ENCODE peak calls at places on chromosomes 4 and X, in six cellular contexts. R is ovary, S is adrenal gland, V is kidney epithelial cell, N is GM23248, Q is psoas muscle. T is an unnamed sample. For H3K27me3, the result is how much of the 10 kb centered on the place peaks cover.

GRCh38 chrX:152600853-152601635 is 36.7 kb upstream of the GABRQ start:
- DNase-seq in Q (no peak), S (no peak), R (no peak), N (no peak), V (no peak), T (peak)

GRCh38 chr4:150242820-150243458 is 164.7 kb downstream of the DCLK2 start:
- DNase-seq in Q (no peak), S (peak), V (no peak), R (peak), N (peak), T (no peak)

GRCh38 chr4:128859887-128860774 is 50.6 kb downstream of the JADE1 start:
- DNase-seq in S (no peak), V (no peak), N (peak), Q (no peak), R (no peak), T (no peak)

GRCh38 chr4:55762815-55763214 is 56.8 kb upstream of the EXOC1L start:
- DNase-seq in R (no peak), V (no peak), N (no peak), S (no peak), Q (no peak), T (no peak)

GRCh38 chrX:54415534-54416350 is 24.5 kb upstream of the TSR2 start:
- DNase-seq in R (no peak), S (no peak), V (no peak), N (no peak), Q (no peak), T (no peak)

GRCh38 chr4:148067307-148067916 is 335.5 kb downstream of the ARHGAP10 start:
- DNase-seq in R (no peak), S (no peak), Q (no peak), N (no peak), V (no peak), T (no peak)

GRCh38 chrX:19672211-19672814 is 157.0 kb upstream of the MAP3K15 start:
- DNase-seq in N (no peak), S (no peak), Q (no peak), R (no peak), V (no peak), T (no peak)

GRCh38 chr4:146192060-146192459 is 16.5 kb downstream of the LSM6 start:
- DNase-seq in V (no peak), N (peak), R (no peak), S (peak), Q (no peak), T (no peak)

GRCh38 chr4:5212255-5213032 is 161.2 kb downstream of the STK32B start:
- DNase-seq in S (no peak), V (no peak), Q (no peak), N (no peak), R (no peak), T (no peak)

GRCh38 chr4:123479944-123480343 is 83.3 kb downstream of the SPRY1 start:
- DNase-seq in N (peak), V (no peak), R (no peak), Q (no peak), S (no peak), T (no peak)

GRCh38 chr4:173091362-173091761 is 77.2 kb upstream of the GALNT7 start:
- DNase-seq in R (no peak), V (no peak), Q (no peak), S (no peak), N (no peak), T (no peak)

GRCh38 chr4:143424276-143424675 is 87.6 kb downstream of the GAB1 start:
- DNase-seq in S (no peak), Q (no peak), V (no peak), R (no peak), N (peak), T (no peak)

GRCh38 chr4:8240211-8241041 is 29.1 kb upstream of the HTRA3 start:
- DNase-seq in Q (no peak), N (no peak), R (no peak), S (no peak), V (no peak), T (no peak)

GRCh38 chr4:16843831-16844508 is 54.5 kb downstream of the LDB2 start:
- DNase-seq in R (no peak), Q (no peak), S (no peak), V (no peak), N (peak), T (no peak)

GRCh38 chrX:40201486-40201885 is 103.7 kb upstream of the BCOR start:
- DNase-seq in N (no peak), V (no peak), S (no peak), R (no peak), Q (no peak), T (no peak)

GRCh38 chr4:189033801-189034347 is 894.6 kb downstream of the TRIML1 start:
- DNase-seq in N (no peak), S (no peak), R (no peak), V (no peak), Q (no peak), T (no peak)

GRCh38 chr4:189032939-189033338 is 893.7 kb downstream of the TRIML1 start:
- DNase-seq in R (no peak), V (no peak), Q (no peak), S (no peak), N (no peak), T (no peak)

GRCh38 chr4:189035091-189035490 is 895.9 kb downstream of the TRIML1 start:
- DNase-seq in Q (no peak), N (no peak), R (no peak), V (no peak), S (no peak), T (no peak)

GRCh38 chr4:189035654-189036053 is 896.4 kb downstream of the TRIML1 start:
- DNase-seq in V (no peak), R (no peak), S (no peak), N (no peak), Q (no peak), T (no peak)

GRCh38 chr4:189036906-189037305 is 897.7 kb downstream of the TRIML1 start:
- DNase-seq in R (no peak), V (no peak), Q (no peak), N (no peak), S (no peak), T (no peak)
- H3K27me3 ChIP-seq in R (under half), V (under half), Q (under half), N (under half), S (under half), T (under half)

GRCh38 chr4:52713456-52713937 is 37.7 kb downstream of the ERVMER34-1 start:
- DNase-seq in N (no peak), Q (no peak), V (no peak), R (no peak), S (peak), T (no peak)

GRCh38 chr4:52715914-52716313 is 35.3 kb downstream of the ERVMER34-1 start:
- DNase-seq in N (no peak), V (no peak), S (no peak), Q (no peak), R (no peak), T (no peak)

GRCh38 chr4:52714597-52715254 is 36.5 kb downstream of the ERVMER34-1 start:
- DNase-seq in V (no peak), R (no peak), N (no peak), S (peak), Q (no peak), T (no peak)

GRCh38 chr4:52716364-52717151 is 34.7 kb downstream of the ERVMER34-1 start:
- DNase-seq in R (no peak), V (no peak), Q (no peak), S (no peak), N (no peak), T (no peak)

GRCh38 chr4:52715255-52715897 is 35.8 kb downstream of the ERVMER34-1 start:
- DNase-seq in S (no peak), R (no peak), V (no peak), Q (no peak), N (no peak), T (no peak)
- H3K4me3 ChIP-seq in S (no peak), R (no peak), V (no peak), Q (no peak), N (no peak), T (no peak)

GRCh38 chr4:42399393-42399792 is 2.1 kb downstream of the SHISA3 start:
- DNase-seq in V (no peak), R (no peak), Q (no peak), N (no peak), S (no peak), T (no peak)

GRCh38 chr4:42398448-42399355 is 1.4 kb downstream of the SHISA3 start:
- DNase-seq in V (no peak), S (no peak), R (no peak), N (no peak), Q (peak), T (no peak)

GRCh38 chr4:42397256-42397634 is at the start of gene SHISA3:
- DNase-seq in V (no peak), Q (peak), S (peak), R (no peak), N (peak), T (no peak)

GRCh38 chr4:42396361-42397255 is 680 bp upstream of the SHISA3 start:
- DNase-seq in R (no peak), Q (no peak), N (peak), S (no peak), V (no peak), T (no peak)

DNA sequence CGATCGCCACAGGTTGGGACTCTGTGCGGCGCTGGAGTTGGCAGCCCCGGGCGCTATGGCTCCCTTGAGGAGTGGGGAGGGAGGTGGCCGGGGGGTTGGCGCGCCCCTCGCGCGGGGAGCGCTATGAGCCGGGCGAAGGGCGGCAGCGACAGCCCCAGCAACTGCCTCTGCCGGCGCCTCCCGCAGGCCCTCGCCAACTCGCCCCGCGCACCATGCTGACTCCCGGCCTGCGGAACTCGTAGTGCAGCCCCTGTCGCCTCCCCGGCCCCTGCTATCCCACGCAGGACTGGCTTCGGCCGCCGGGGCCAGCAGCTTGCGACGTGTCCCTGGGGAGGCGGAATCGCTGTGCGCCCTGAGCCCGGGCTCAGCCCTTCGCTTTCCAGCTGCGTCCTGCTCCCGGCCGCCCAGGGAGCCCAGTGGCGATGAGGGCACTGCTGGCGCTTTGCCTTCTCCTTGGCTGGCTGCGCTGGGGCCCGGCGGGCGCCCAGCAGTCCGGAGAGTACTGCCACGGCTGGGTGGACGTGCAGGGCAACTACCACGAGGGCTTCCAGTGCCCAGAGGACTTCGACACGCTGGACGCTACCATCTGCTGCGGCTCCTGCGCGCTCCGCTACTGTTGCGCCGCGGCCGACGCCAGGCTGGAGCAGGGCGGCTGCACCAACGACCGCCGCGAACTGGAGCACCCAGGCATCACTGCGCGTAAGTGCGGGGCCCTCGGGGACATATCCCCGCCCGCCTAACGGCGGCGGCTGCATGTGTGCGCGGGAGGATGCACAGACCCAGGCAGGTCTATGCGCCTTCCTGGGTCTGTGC is 553 bp downstream of the SHISA3 start:
- DNase-seq in V (no peak), R (no peak), N (peak), S (peak), Q (peak), T (no peak)
- H3K27me3 ChIP-seq in V (under half), R (under half), N (half or more), S (under half), Q (under half), T (half or more)

GRCh38 chr4:164318350-164318749 is 435.6 kb upstream of the SMIM31 start:
- DNase-seq in Q (no peak), N (no peak), S (no peak), V (no peak), R (no peak), T (no peak)

GRCh38 chr4:164312671-164313070 is 441.3 kb upstream of the SMIM31 start:
- DNase-seq in S (no peak), Q (no peak), R (no peak), V (no peak), N (no peak), T (no peak)

DNA sequence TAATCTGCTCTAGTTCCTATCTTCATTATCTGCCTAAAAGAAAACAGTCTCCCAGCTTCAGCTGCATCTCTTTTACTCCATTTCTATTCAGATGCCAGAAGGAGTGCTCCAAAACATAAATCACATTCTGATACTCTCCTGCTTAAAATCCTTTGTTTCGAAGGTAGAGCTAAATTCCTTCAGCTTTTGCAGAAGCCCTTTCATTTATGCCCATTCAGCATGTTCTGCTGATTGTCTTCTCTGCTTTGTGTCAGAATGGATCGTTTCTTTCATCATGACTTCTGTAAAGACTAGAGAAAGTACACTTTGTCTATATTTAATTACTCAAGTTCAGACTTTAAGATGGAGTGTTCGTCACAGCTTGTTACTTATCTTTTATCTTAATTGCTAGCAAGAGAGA is 440.0 kb upstream of the SMIM31 start:
- DNase-seq in S (no peak), Q (no peak), V (no peak), N (no peak), R (no peak), T (no peak)
- H3K4me3 ChIP-seq in S (no peak), Q (no peak), V (no peak), N (no peak), R (no peak), T (no peak)

DNA sequence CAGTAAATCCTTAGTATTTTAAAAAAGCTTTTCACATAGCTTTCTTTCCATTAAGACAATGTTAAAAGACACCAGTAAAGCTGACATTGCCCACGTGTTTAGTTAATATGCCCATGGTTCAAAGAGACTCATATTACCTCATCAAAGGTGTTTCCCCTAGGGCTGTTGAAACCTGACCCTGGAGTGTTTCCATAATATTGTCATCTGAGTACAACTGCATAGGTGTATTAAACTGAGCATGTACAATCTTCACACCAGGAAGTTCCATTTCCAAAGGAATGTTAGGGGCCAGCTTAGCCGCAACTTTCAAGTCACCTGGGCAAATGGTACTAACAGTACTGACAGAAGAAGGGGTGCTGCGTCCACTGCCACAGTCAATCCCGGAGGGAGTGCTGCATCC is 27.1 kb downstream of the PDLIM3 start:
- DNase-seq in S (no peak), R (no peak), Q (no peak), N (no peak), V (peak), T (no peak)
- H3K27me3 ChIP-seq in S (under half), R (under half), Q (under half), N (under half), V (under half), T (under half)

GRCh38 chr4:158999166-158999682 is 103.7 kb upstream of the RAPGEF2 start:
- DNase-seq in R (no peak), S (no peak), Q (no peak), N (no peak), V (no peak), T (no peak)

GRCh38 chr4:159006202-159006601 is 96.7 kb upstream of the RAPGEF2 start:
- DNase-seq in N (peak), R (no peak), V (peak), S (no peak), Q (no peak), T (no peak)

GRCh38 chr4:159003420-159004253 is 99.2 kb upstream of the RAPGEF2 start:
- DNase-seq in Q (no peak), V (peak), N (peak), R (no peak), S (no peak), T (no peak)

GRCh38 chr4:158999849-159000248 is 103.0 kb upstream of the RAPGEF2 start:
- DNase-seq in R (no peak), S (no peak), N (no peak), V (no peak), Q (no peak), T (no peak)

GRCh38 chr4:159002950-159003349 is 99.9 kb upstream of the RAPGEF2 start:
- DNase-seq in R (no peak), S (no peak), V (no peak), N (peak), Q (no peak), T (no peak)
- H3K4me3 ChIP-seq in R (no peak), S (no peak), V (no peak), N (no peak), Q (no peak), T (no peak)

DNA sequence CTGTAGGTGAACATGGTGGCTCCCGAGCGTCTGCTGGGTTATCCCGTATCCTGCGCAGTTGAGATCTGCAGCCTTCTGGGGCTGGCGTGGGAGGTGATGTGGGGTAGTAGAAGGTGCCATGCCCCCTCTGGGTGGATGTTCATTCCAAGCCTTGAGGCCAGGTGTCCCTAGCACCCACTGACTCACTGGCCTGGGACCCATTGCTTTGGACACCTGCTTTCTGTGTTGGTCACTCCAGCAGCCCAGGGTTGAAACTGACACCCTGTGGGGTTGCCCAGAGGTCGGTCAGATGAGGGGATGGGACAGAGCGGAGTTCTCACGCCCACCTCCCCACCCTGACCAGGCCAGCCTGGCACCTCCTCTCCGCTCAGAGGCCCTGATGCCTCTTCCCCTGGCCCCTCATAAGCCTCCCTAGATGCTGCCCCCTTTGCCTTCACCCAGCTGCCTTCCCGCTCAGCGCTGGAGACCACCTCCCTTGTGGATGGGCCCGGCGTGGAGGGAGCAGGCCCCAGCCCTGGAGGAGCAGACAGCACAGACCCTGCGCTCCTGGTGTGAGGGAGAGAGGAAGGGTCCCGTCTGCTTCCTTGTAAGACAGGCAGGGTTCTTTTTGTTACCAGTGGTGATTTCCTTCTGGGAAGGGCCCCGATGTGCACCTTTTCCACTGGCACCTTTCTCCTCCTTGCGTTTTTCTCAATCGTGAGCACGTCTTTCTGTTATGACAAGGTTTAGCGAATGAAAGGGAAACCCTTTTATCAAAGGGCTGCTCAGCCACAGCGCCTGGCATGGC is 2.0 kb downstream of the DOK7 start:
- DNase-seq in N (no peak), R (no peak), V (no peak), S (no peak), Q (peak), T (no peak)
- H3K27me3 ChIP-seq in N (under half), R (under half), V (under half), S (under half), Q (under half), T (under half)

GRCh38 chr4:70993181-70994068 is at the start of gene DCK:
- DNase-seq in V (peak), Q (peak), N (peak), R (peak), S (peak), T (peak)
- H3K4me3 ChIP-seq in V (peak), Q (peak), N (peak), R (peak), S (peak), T (peak)

GRCh38 chr4:153156263-153156662 is 48.0 kb upstream of the TRIM2 start:
- DNase-seq in Q (no peak), V (no peak), S (no peak), N (peak), R (no peak), T (no peak)

GRCh38 chr4:153153339-153153851 is 50.8 kb upstream of the TRIM2 start:
- DNase-seq in V (no peak), S (peak), N (peak), Q (peak), R (peak), T (peak)

GRCh38 chr4:153154010-153154975 is 50.0 kb upstream of the TRIM2 start:
- DNase-seq in V (no peak), S (no peak), R (no peak), N (peak), Q (no peak), T (no peak)

GRCh38 chr4:153151535-153152452 is 52.4 kb upstream of the TRIM2 start:
- DNase-seq in N (peak), R (peak), S (no peak), V (peak), Q (no peak), T (peak)

DNA sequence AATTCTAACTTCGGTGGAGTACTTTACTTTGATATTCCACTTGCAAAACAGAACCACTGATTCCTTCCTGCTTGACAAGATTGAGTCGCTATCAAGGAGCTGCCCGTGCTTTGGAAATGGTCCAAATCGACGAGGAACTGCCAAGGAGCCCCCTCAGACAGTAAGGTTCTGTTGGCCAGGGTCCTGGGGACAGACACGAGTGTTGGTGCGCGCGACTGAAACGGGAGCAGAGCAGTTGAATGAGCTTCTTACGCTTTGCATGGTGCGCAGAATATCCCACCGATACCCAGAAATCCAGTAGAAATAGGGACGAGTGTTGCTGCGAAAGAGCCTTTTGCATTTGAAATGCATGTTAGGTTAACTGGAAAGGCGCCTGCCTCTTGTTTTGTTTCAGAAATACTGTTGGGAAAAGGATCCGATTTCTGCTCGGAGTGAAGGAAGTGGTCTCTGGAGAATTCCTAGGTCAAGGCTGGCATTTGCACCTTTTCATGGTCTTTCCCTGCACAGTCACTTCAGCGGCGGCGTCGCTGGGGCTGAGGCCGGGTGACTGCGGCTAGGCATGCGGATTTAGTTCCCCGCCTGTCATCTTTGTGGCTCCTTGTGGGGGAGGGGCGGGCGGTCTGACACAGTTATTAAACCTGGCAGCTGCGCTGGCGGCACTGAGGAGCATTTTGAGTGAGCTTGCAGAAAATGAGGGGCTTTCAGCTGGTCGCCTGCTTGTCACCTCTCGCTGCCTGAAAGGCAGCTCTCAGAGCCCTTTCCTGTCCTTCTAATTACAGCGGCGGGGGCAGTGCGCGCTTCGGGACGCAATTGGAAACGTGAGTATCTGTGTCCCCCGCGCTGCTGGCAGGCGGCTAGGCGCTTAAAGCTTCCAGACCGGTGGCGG is 51.5 kb upstream of the TRIM2 start:
- DNase-seq in N (peak), Q (peak), S (peak), R (peak), V (no peak), T (peak)
- H3K27me3 ChIP-seq in N (under half), Q (under half), S (under half), R (under half), V (under half), T (under half)

T was measured in dorsolateral prefrontal cortex.